ENCODE peak calls at places on chromosomes 11 and 22, in six cellular contexts. One of them, this sample, is unnamed.

GRCh38 chr11:80307676-80308075 is 866.8 kb upstream of the TENM4 start:
- DNase-seq in tibial nerve: no peak
- DNase-seq in A549: no peak
- DNase-seq in stomach: no peak
- DNase-seq in HepG2: no peak
- DNase-seq in sigmoid colon: no peak
- DNase-seq in this sample: no peak

GRCh38 chr11:61054513-61054912 is 47.8 kb upstream of the CD5 start:
- DNase-seq in tibial nerve: no peak
- DNase-seq in A549: no peak
- DNase-seq in stomach: peak; percentile 2
- DNase-seq in HepG2: no peak
- DNase-seq in sigmoid colon: no peak
- DNase-seq in this sample: no peak

GRCh38 chr22:23399367-23400285 is 180.5 kb downstream of the IGLL1 start:
- DNase-seq in tibial nerve: no peak
- DNase-seq in A549: no peak
- DNase-seq in stomach: no peak
- DNase-seq in HepG2: no peak
- DNase-seq in sigmoid colon: peak; percentile 60
- DNase-seq in this sample: peak; percentile 56

GRCh38 chr11:11243790-11244469 is 109.1 kb downstream of the CSNK2A3 start:
- DNase-seq in tibial nerve: no peak
- DNase-seq in A549: no peak
- DNase-seq in stomach: no peak
- DNase-seq in HepG2: no peak
- DNase-seq in sigmoid colon: no peak
- DNase-seq in this sample: peak; percentile 25

GRCh38 chr22:22981670-22982571 is 88.4 kb upstream of the GNAZ start:
- DNase-seq in tibial nerve: no peak
- DNase-seq in A549: no peak
- DNase-seq in stomach: no peak
- DNase-seq in HepG2: no peak
- DNase-seq in sigmoid colon: no peak
- DNase-seq in this sample: no peak

GRCh38 chr11:118295834-118296454 is 8.6 kb upstream of the CD3E start:
- DNase-seq in tibial nerve: no peak
- DNase-seq in A549: no peak
- DNase-seq in stomach: peak; percentile 55
- DNase-seq in HepG2: peak; percentile 28
- DNase-seq in sigmoid colon: no peak
- DNase-seq in this sample: no peak

GRCh38 chr11:61769169-61769920 is 16.9 kb downstream of the MYRF start:
- DNase-seq in tibial nerve: no peak
- DNase-seq in A549: no peak
- DNase-seq in stomach: peak; percentile 92
- DNase-seq in HepG2: peak; percentile 90
- DNase-seq in sigmoid colon: no peak
- DNase-seq in this sample: no peak

GRCh38 chr11:114171257-114172054 is 111.9 kb downstream of the ZBTB16 start:
- DNase-seq in tibial nerve: peak; percentile 65
- DNase-seq in A549: no peak
- DNase-seq in stomach: peak; percentile 77
- DNase-seq in HepG2: peak; percentile 10
- DNase-seq in sigmoid colon: peak; percentile 93
- DNase-seq in this sample: peak; percentile 86

GRCh38 chr11:72777755-72778278 is 16.0 kb downstream of the STARD10 start:
- DNase-seq in tibial nerve: no peak
- DNase-seq in A549: no peak
- DNase-seq in stomach: peak; percentile 66
- DNase-seq in HepG2: peak; percentile 90
- DNase-seq in sigmoid colon: no peak
- DNase-seq in this sample: no peak

GRCh38 chr22:44883011-44883421 is 126.8 kb downstream of the PHF21B start:
- DNase-seq in tibial nerve: no peak
- DNase-seq in A549: no peak
- DNase-seq in stomach: no peak
- DNase-seq in HepG2: no peak
- DNase-seq in sigmoid colon: peak; percentile 46
- DNase-seq in this sample: no peak

GRCh38 chr11:57144531-57145320 is 37.0 kb upstream of the LRRC55 start:
- DNase-seq in tibial nerve: no peak
- DNase-seq in A549: no peak
- DNase-seq in stomach: no peak
- DNase-seq in HepG2: no peak
- DNase-seq in sigmoid colon: no peak
- DNase-seq in this sample: no peak

GRCh38 chr22:30649430-30650007 is 13.9 kb downstream of the SLC35E4 start:
- DNase-seq in tibial nerve: no peak
- DNase-seq in A549: no peak
- DNase-seq in stomach: peak; percentile 78
- DNase-seq in HepG2: no peak
- DNase-seq in sigmoid colon: no peak
- DNase-seq in this sample: no peak

GRCh38 chr11:46370253-46370652 is 11.2 kb upstream of the MDK start:
- DNase-seq in tibial nerve: no peak
- DNase-seq in A549: no peak
- DNase-seq in stomach: no peak
- DNase-seq in HepG2: no peak
- DNase-seq in sigmoid colon: no peak
- DNase-seq in this sample: no peak

GRCh38 chr11:36822829-36823228 is 224.8 kb upstream of the RAG2 start:
- DNase-seq in tibial nerve: no peak
- DNase-seq in A549: no peak
- DNase-seq in stomach: no peak
- DNase-seq in HepG2: no peak
- DNase-seq in sigmoid colon: no peak
- DNase-seq in this sample: no peak

GRCh38 chr22:29338398-29338797 is 22.9 kb upstream of the RASL10A start:
- DNase-seq in tibial nerve: no peak
- DNase-seq in A549: no peak
- DNase-seq in stomach: no peak
- DNase-seq in HepG2: no peak
- DNase-seq in sigmoid colon: no peak
- DNase-seq in this sample: no peak

GRCh38 chr22:39900306-39901227 is at the start of gene GRAP2:
- DNase-seq in tibial nerve: no peak
- DNase-seq in A549: no peak
- DNase-seq in stomach: no peak
- DNase-seq in HepG2: no peak
- DNase-seq in sigmoid colon: no peak
- DNase-seq in this sample: no peak

GRCh38 chr11:125166347-125166841 is 1.8 kb downstream of the PKNOX2 start:
- DNase-seq in tibial nerve: no peak
- DNase-seq in A549: no peak
- DNase-seq in stomach: no peak
- DNase-seq in HepG2: no peak
- DNase-seq in sigmoid colon: peak; percentile 70
- DNase-seq in this sample: peak; percentile 56

GRCh38 chr11:44051171-44051570 is 3.4 kb downstream of the ACCSL start:
- DNase-seq in tibial nerve: no peak
- DNase-seq in A549: no peak
- DNase-seq in stomach: no peak
- DNase-seq in HepG2: no peak
- DNase-seq in sigmoid colon: no peak
- DNase-seq in this sample: no peak

GRCh38 chr22:49418943-49419342 is 408.7 kb downstream of the BRD1 start:
- DNase-seq in tibial nerve: no peak
- DNase-seq in A549: no peak
- DNase-seq in stomach: no peak
- DNase-seq in HepG2: no peak
- DNase-seq in sigmoid colon: no peak
- DNase-seq in this sample: no peak

GRCh38 chr22:49417833-49418232 is 409.8 kb downstream of the BRD1 start:
- DNase-seq in tibial nerve: no peak
- DNase-seq in A549: no peak
- DNase-seq in stomach: no peak
- DNase-seq in HepG2: no peak
- DNase-seq in sigmoid colon: no peak
- DNase-seq in this sample: no peak

GRCh38 chr22:49420651-49421050 is 407.0 kb downstream of the BRD1 start:
- DNase-seq in tibial nerve: no peak
- DNase-seq in A549: no peak
- DNase-seq in stomach: no peak
- DNase-seq in HepG2: no peak
- DNase-seq in sigmoid colon: no peak
- DNase-seq in this sample: no peak

GRCh38 chr22:49418341-49418894 is 409.3 kb downstream of the BRD1 start:
- DNase-seq in tibial nerve: no peak
- DNase-seq in A549: no peak
- DNase-seq in stomach: no peak
- DNase-seq in HepG2: no peak
- DNase-seq in sigmoid colon: no peak
- DNase-seq in this sample: no peak

GRCh38 chr22:49419661-49420060 is 408.0 kb downstream of the BRD1 start:
- DNase-seq in tibial nerve: no peak
- DNase-seq in A549: no peak
- DNase-seq in stomach: no peak
- DNase-seq in HepG2: no peak
- DNase-seq in sigmoid colon: no peak
- DNase-seq in this sample: no peak
- H3K9me3 ChIP-seq in tibial nerve: peaks cover 6% of the 10 kb centered on the region
- H3K9me3 ChIP-seq in A549: no peaks in the 10 kb centered on the region
- H3K9me3 ChIP-seq in stomach: peaks cover 18% of the 10 kb centered on the region
- H3K9me3 ChIP-seq in HepG2: no peaks in the 10 kb centered on the region
- H3K9me3 ChIP-seq in sigmoid colon: no peaks in the 10 kb centered on the region
- H3K9me3 ChIP-seq in this sample: no peaks in the 10 kb centered on the region

DNA sequence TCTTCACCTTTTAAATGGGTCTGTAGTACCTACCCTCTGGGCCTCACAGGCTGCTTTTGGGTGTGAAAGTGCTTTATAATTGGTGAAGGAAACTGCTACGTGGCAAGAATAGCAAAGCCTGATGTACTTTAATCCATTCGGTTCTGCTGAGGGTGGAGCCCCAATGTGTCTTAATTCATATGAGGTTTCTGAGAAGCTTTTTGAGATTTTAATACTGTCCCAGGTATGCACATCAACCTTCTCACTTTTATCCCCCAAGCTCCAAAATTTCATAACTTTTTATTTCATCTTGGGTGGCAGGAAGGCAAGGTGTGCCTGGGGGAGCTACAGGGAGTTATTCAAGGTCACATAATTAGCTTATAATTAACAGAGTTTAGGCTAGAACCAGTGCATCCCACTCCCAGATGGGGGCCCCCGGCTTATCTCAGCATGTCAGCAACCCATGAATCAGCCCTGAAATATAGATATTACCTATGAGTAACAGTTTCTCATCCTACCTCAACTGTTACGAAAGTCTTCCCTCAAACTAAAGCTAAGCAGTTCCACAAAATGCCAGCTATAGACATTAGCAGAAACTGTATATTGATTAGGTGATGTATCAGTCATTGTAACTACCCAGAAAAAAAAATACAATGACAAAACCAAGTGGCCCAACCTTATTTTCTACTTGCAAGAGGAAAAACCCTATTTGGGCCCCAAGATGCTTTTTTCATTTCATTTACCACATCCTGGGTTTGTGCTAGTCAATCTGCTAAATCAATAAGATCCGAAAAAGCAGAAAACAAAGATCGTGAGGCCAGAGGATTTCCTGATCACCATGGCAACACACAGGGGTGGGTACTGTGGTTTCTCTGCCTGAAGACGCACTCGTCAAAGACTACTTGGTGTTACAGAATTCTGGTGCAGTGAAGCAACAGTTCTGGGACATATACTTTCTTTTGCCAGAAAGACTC is 26.7 kb downstream of the CD44 start:
- DNase-seq in tibial nerve: no peak
- DNase-seq in A549: peak; percentile 31
- DNase-seq in stomach: peak; percentile 46
- DNase-seq in HepG2: no peak
- DNase-seq in sigmoid colon: no peak
- DNase-seq in this sample: no peak
- TF ChIP-seq EP300 in tibial nerve: peak; percentile 33
- TF ChIP-seq EP300 in A549: peak; percentile 92
- TF ChIP-seq EP300 in stomach: no peak
- TF ChIP-seq EP300 in HepG2: no peak
- TF ChIP-seq EP300 in sigmoid colon: no peak
- TF ChIP-seq EP300 in this sample: no peak

GRCh38 chr22:47497666-47498065 is 735.2 kb downstream of the TBC1D22A start:
- DNase-seq in tibial nerve: no peak
- DNase-seq in A549: no peak
- DNase-seq in stomach: no peak
- DNase-seq in HepG2: no peak
- DNase-seq in sigmoid colon: no peak
- DNase-seq in this sample: no peak
- H3K9me3 ChIP-seq in tibial nerve: no peaks in the 10 kb centered on the region
- H3K9me3 ChIP-seq in A549: peaks cover 9% of the 10 kb centered on the region
- H3K9me3 ChIP-seq in stomach: peaks cover 31% of the 10 kb centered on the region
- H3K9me3 ChIP-seq in HepG2: peaks cover 14% of the 10 kb centered on the region
- H3K9me3 ChIP-seq in sigmoid colon: no peaks in the 10 kb centered on the region
- H3K9me3 ChIP-seq in this sample: no peaks in the 10 kb centered on the region

GRCh38 chr11:88531776-88532175 is 194.2 kb upstream of the CTSC start:
- DNase-seq in tibial nerve: no peak
- DNase-seq in A549: no peak
- DNase-seq in stomach: no peak
- DNase-seq in HepG2: no peak
- DNase-seq in sigmoid colon: no peak
- DNase-seq in this sample: no peak
- TF ChIP-seq EP300 in tibial nerve: no peak
- TF ChIP-seq EP300 in A549: no peak
- TF ChIP-seq EP300 in stomach: no peak
- TF ChIP-seq EP300 in HepG2: no peak
- TF ChIP-seq EP300 in sigmoid colon: no peak
- TF ChIP-seq EP300 in this sample: no peak

GRCh38 chr22:47372596-47373385 is 610.3 kb downstream of the TBC1D22A start:
- DNase-seq in tibial nerve: peak; percentile 10
- DNase-seq in A549: no peak
- DNase-seq in stomach: peak; percentile 21
- DNase-seq in HepG2: no peak
- DNase-seq in sigmoid colon: peak; percentile 37
- DNase-seq in this sample: no peak
- H3K9me3 ChIP-seq in tibial nerve: no peaks in the 10 kb centered on the region
- H3K9me3 ChIP-seq in A549: no peaks in the 10 kb centered on the region
- H3K9me3 ChIP-seq in stomach: no peaks in the 10 kb centered on the region
- H3K9me3 ChIP-seq in HepG2: no peaks in the 10 kb centered on the region
- H3K9me3 ChIP-seq in sigmoid colon: no peaks in the 10 kb centered on the region
- H3K9me3 ChIP-seq in this sample: no peaks in the 10 kb centered on the region

This sample was measured in ovary.